ENCODE peak calls at places on chromosomes 12 and 14, in four cellular contexts. L is HepG2, D is A549, J is K562. Q is an unnamed sample.

GRCh38 chr12:101238806-101239329 is 28.8 kb upstream of the SLC5A8 start:
- DNase-seq in L (no peak), D (no peak), J (no peak), Q (no peak)

GRCh38 chr12:6698352-6699046 is 2.1 kb downstream of the PIANP start:
- DNase-seq in L (no peak), D (no peak), J (no peak), Q (no peak)

GRCh38 chr14:53190938-53191337 is 37.8 kb upstream of the DDHD1 start:
- DNase-seq in L (no peak), D (no peak), J (no peak), Q (no peak)

GRCh38 chr12:76346798-76347420 is 1.3 kb downstream of the BBS10 start:
- DNase-seq in L (peak; percentile 50), D (no peak), J (peak; percentile 17), Q (no peak)

GRCh38 chr14:64510127-64510808 is 5.7 kb downstream of the ZBTB1 start:
- DNase-seq in L (no peak), D (no peak), J (no peak), Q (no peak)

GRCh38 chr12:91577586-91578539 is 395.2 kb upstream of the DCN start:
- DNase-seq in L (no peak), D (peak; percentile 40), J (no peak), Q (no peak)

GRCh38 chr12:55927588-55928502 is at the start of gene PYM1:
- DNase-seq in L (peak; percentile 89), D (peak; percentile 69), J (peak; percentile 79), Q (peak; percentile 79)

GRCh38 chr14:84929834-84930233 is 600.1 kb upstream of the FLRT2 start:
- DNase-seq in L (no peak), D (no peak), J (no peak), Q (no peak)

GRCh38 chr12:2640709-2641108 is 154.1 kb upstream of the FKBP4 start:
- DNase-seq in L (no peak), D (peak; percentile 72), J (no peak), Q (peak; percentile 11)

GRCh38 chr14:103139371-103140016 is 16.2 kb downstream of the TNFAIP2 start:
- DNase-seq in L (no peak), D (no peak), J (no peak), Q (no peak)

GRCh38 chr14:43119672-43120071 is 1387.4 kb downstream of the FSCB start:
- DNase-seq in L (no peak), D (no peak), J (no peak), Q (no peak)

GRCh38 chr12:48000878-48001321 is 3.4 kb downstream of the COL2A1 start:
- DNase-seq in L (no peak), D (peak; percentile 60), J (no peak), Q (peak; percentile 63)

GRCh38 chr12:6215120-6215807 is 15.1 kb downstream of the CD9 start:
- DNase-seq in L (no peak), D (peak; percentile 43), J (no peak), Q (peak; percentile 66)

GRCh38 chr12:44246481-44247105 is 410.7 kb downstream of the TMEM117 start:
- DNase-seq in L (no peak), D (no peak), J (no peak), Q (no peak)

GRCh38 chr14:81326451-81326850 is 73.7 kb downstream of the STON2 start:
- DNase-seq in L (no peak), D (no peak), J (no peak), Q (no peak)

GRCh38 chr12:51415931-51416330 is 8.7 kb upstream of the SLC4A8 start:
- DNase-seq in L (no peak), D (no peak), J (no peak), Q (no peak)
- TF ChIP-seq NR3C1 in L (no peak), D (no peak), J (no peak), Q (no peak)

GRCh38 chr14:93520053-93520607 is 89.4 kb downstream of the UNC79 start:
- DNase-seq in L (no peak), D (no peak), J (no peak), Q (no peak)
- TF ChIP-seq NR3C1 in L (no peak), D (no peak), J (no peak), Q (no peak)

GRCh38 chr14:55446833-55447232 is 6.4 kb upstream of the TBPL2 start:
- DNase-seq in L (no peak), D (no peak), J (no peak), Q (no peak)
- TF ChIP-seq NR3C1 in L (no peak), D (no peak), J (no peak), Q (no peak)

GRCh38 chr14:37246427-37246829 is 48.7 kb downstream of the MIPOL1 start:
- DNase-seq in L (peak; percentile 86), D (peak; percentile 25), J (peak; percentile 26), Q (no peak)
- TF ChIP-seq NR3C1 in L (no peak), D (no peak), J (no peak), Q (no peak)

DNA sequence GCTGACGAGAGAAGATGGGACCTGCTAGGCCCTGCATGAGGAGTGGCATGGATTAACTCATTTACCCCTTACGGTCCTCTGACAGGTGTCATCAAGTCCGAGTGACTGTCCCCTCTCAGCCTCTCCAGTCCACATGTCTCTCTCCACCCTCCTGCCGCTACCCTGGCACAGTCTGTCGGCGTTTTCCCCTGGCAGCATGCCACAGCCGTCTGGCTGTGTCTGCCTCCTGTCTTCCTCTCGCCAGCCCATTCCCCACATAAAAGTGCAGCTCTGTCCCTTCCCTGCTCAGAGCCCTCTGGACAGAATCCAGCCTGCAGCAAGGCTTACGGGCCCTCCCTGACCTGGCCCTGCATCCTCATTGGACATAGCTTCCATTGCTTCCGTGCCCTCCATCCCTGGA is 45.6 kb downstream of the UBE3B start:
- DNase-seq in L (no peak), D (no peak), J (no peak), Q (no peak)
- TF ChIP-seq NR3C1 in L (no peak), D (no peak), J (no peak), Q (no peak)

DNA sequence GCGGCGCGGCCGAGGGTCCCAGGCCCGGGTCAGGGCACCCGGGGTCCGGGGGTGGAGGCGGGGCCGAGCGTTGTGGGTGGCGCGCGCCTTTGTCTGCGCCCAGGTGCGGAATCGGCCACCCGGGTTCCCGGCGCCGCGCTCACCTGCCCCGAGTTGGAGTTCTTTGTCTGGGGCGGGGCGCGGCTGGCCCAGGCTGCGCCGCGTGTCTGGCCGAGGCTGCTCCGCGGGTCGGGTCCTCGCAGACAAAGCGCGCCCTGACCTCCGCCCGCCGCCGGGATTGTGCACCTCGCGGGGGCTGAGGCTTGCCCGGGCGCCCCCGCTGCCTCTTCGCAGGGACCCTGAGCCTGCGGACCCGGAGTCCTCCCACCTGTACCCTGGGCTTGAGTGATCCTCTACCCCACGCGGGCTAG is 50.0 kb downstream of the LRCOL1 start:
- DNase-seq in L (no peak), D (peak; percentile 44), J (peak; percentile 80), Q (peak; percentile 49)
- TF ChIP-seq NR3C1 in L (no peak), D (no peak), J (no peak), Q (no peak)

DNA sequence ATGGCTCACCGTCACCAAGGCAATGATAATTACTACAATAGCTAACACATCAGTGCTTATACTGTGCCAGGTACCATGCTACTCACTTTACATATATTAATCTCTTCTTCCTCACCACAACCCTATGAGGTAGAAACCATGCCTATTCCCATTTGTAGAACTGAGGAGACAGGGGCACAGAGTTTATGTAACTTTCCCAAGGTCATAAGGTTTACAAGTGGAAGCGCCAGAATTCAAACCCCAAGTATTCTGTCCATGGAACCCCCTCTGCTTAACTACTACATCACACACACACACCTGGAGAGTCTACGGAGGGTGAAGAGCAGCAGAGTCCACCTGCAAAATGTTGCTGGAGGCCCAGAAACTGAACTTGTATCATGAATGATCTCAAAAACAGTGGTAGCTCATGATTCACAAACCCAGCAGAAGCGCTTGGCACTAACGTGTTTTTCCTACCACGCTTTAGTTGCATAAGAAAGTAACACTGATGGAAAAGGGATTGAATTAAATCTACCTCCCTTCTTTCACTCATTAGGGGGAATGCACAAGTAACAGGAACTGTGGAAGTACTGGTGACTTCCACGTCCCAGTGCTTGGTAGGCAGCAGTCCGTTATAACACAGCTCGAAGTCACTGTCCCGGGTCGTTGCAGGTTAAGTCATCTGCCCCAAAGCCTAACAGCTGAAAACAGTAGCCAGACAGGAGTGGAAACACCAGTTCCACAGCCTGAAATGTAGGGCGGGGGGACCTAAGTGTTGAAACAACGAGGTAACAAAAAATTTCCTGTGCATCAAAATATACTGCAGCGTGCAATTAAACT is 2.0 kb downstream of the ITPR2 start:
- DNase-seq in L (no peak), D (no peak), J (no peak), Q (no peak)
- TF ChIP-seq NR3C1 in L (no peak), D (no peak), J (no peak), Q (no peak)

GRCh38 chr12:82176016-82176415 is 182.2 kb downstream of the CCDC59 start:
- DNase-seq in L (no peak), D (no peak), J (no peak), Q (no peak)

GRCh38 chr12:82174383-82174782 is 183.8 kb downstream of the CCDC59 start:
- DNase-seq in L (no peak), D (no peak), J (no peak), Q (no peak)

GRCh38 chr12:82176761-82177490 is 181.3 kb downstream of the CCDC59 start:
- DNase-seq in L (no peak), D (no peak), J (no peak), Q (no peak)

GRCh38 chr12:82174936-82175335 is 183.3 kb downstream of the CCDC59 start:
- DNase-seq in L (no peak), D (no peak), J (no peak), Q (no peak)
- TF ChIP-seq NR3C1 in L (no peak), D (no peak), J (no peak), Q (no peak)

Q was measured in WTC11.